ENCODE peak calls at places on chromosomes 13 and 19, in four cellular contexts. W is CD4-positive, CD25-positive, alpha-beta regulatory T cell; J is aorta; P is mammary epithelial cell. H is an unnamed sample.

GRCh38 chr13:50236898-50237318 is 221.7 kb downstream of the KCNRG start:
- DNase-seq in P (no peak), W (peak; percentile 20), J (no peak), H (no peak)

GRCh38 chr19:36169084-36169760 is 17.0 kb upstream of the COX7A1 start:
- DNase-seq in P (no peak), W (no peak), J (no peak), H (no peak)

GRCh38 chr19:42242071-42242511 is 311 bp downstream of the GSK3A start:
- DNase-seq in J (peak; percentile 69), W (no peak), P (no peak), H (no peak)

GRCh38 chr13:78121459-78122348 is 203.1 kb upstream of the EDNRB start:
- DNase-seq in P (peak; percentile 21), J (no peak), W (no peak), H (peak; percentile 11)

GRCh38 chr13:27962128-27962841 is 6.8 kb downstream of the CDX2 start:
- DNase-seq in W (no peak), P (no peak), J (no peak), H (no peak)

GRCh38 chr19:34925278-34925855 is 1.3 kb upstream of the ZNF30 start:
- DNase-seq in P (no peak), W (no peak), J (no peak), H (no peak)

GRCh38 chr19:48372904-48373303 is 8.7 kb downstream of the SYNGR4 start:
- DNase-seq in W (no peak), J (no peak), P (peak; percentile 46), H (peak; percentile 54)

GRCh38 chr13:110127986-110128511 is 178.9 kb downstream of the COL4A1 start:
- DNase-seq in J (no peak), P (no peak), W (no peak), H (no peak)

GRCh38 chr19:29311391-29311790 is 98.4 kb upstream of the UQCRFS1 start:
- DNase-seq in J (no peak), W (no peak), P (no peak), H (peak; percentile 35)

GRCh38 chr13:21287331-21287907 is 111.0 kb downstream of the MRPL57 start:
- DNase-seq in W (no peak), J (no peak), P (no peak), H (no peak)

GRCh38 chr13:106755542-106755941 is 187.6 kb upstream of the ARGLU1 start:
- DNase-seq in J (no peak), W (no peak), P (no peak), H (no peak)
- H3K27ac ChIP-seq in J (no peak overlapping the region), W (no peak overlapping the region), P (no peak overlapping the region), H (no peak overlapping the region)

DNA sequence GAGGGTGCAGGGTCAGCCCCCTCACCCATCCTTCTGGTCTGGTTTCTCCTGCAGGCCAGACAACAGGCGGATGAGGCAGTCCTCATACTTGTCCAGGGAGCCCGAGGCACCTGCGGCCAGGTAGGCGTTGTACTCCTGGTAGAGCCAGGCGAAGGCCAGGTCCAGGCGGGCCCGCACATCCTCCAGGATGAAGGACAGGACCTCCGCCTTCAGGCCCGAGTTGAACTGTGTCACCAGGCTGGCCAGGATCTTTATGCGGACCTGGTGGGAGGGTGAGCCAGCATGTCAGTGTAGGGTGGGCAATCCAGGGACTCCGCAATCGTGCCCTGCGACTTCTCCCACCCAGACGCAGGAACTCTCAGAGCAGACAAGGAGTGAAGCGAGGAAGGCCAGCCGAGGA is 13.8 kb upstream of the RSPH6A start:
- DNase-seq in J (no peak), P (no peak), W (no peak), H (no peak)
- H3K4me3 ChIP-seq in J (no peak overlapping the region), P (no peak overlapping the region), W (no peak overlapping the region), H (no peak overlapping the region)

DNA sequence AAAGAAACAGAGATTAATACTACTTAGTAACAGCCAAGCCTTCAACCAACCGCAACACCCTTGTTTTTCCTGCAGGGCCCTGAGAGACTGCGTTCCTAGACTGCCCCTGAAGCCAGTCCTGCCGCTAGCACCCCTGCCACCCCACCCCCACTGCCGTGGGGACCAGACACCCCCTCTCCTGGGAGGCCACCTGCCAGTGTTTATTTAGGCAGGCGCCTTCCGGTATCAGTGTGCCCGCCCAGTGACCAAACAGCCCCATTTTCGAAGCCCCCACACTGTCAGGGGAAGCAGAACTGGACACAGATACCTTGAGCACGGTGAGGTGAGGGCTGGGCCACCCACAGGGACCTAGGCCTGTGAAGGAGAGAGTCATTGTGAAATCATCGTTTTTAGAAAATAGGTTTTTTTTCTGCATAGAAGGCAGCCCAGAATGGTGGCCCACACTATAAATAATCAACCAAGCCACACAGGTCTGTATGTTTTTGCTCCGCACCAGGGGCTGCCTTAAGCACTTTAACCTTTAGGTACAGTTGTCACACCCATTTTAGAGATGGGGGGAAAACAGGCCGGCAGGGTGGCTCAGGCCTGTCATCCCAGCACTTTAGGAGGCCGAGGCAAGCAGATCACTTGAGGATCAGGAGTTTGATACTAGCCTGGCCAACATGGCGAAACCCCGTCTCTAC is 3.5 kb upstream of the TLE5 start:
- DNase-seq in W (no peak), P (no peak), J (no peak), H (no peak)
- H3K27ac ChIP-seq in W (no peak overlapping the region), P (no peak overlapping the region), J (no peak overlapping the region), H (no peak overlapping the region)

DNA sequence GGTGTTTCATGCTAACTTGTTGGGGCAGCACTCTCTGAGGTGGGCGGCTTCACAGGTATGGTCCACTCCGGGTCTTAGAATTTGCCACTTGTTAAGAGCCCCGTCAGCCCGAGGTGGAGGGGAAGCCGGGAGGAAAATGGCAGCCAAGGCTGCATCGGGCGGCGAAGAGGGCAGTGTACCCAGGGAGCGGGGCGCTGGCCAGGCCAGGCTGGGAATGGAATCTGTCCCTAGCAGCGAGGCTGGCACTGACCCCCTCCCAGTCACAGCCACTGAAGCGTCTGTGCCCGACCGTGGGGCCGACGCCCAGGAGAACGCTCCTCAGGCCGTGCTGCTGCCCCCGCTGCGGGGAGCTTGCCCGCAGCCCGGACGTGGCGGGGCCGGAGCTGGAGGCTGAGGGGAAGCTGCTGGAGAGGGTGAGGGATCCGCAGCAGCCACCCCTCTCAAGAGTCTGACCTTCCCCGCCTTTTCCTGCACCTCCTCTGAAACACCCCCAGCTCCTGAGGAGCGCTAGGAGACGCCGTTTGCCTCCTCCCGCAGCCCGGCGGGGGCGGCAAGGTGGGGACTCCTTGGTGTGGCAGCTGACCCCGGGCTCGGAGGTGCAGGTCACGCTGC is 313.8 kb upstream of the SPRY2 start:
- DNase-seq in W (no peak), P (no peak), J (no peak), H (no peak)
- H3K4me3 ChIP-seq in W (no peak overlapping the region), P (no peak overlapping the region), J (no peak overlapping the region), H (no peak overlapping the region)

DNA sequence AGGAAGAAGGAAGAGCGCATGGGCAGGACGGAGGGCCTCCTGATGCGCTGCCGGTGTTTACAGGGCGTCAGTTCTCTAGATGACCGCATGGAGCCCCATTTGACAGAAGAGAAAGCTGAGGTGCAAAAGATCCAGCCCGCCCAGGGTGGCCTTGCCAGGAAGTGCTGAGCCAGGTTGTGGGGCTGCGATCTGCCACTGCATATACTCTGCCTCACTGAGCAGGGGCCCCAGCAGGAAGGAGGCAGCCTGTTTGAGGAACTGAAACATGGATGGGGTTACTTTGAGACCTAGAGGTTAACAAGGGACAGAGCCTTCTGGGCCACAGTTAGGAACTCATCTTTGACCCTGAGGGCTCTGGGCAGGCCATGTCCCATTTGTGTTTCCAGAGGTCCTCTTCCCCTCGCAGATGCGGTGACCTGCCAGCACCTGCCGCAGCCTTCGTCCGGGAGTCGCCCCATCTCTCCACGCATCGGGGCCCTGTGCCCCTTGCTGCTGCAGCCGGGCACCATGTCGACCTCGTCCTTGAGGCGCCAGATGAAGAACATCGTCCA is 3.2 kb downstream of the EPN1 start:
- DNase-seq in W (no peak), P (no peak), J (peak; percentile 82), H (no peak)
- H3K27ac ChIP-seq in W (no peak overlapping the region), P (no peak overlapping the region), J (no peak overlapping the region), H (no peak overlapping the region)

GRCh38 chr19:1467228-1467511 is 11.8 kb downstream of the C19orf25 start:
- DNase-seq in J (no peak), W (no peak), P (no peak), H (no peak)
- H3K4me3 ChIP-seq in J (no peak overlapping the region), W (no peak overlapping the region), P (no peak overlapping the region), H (no peak overlapping the region)

DNA sequence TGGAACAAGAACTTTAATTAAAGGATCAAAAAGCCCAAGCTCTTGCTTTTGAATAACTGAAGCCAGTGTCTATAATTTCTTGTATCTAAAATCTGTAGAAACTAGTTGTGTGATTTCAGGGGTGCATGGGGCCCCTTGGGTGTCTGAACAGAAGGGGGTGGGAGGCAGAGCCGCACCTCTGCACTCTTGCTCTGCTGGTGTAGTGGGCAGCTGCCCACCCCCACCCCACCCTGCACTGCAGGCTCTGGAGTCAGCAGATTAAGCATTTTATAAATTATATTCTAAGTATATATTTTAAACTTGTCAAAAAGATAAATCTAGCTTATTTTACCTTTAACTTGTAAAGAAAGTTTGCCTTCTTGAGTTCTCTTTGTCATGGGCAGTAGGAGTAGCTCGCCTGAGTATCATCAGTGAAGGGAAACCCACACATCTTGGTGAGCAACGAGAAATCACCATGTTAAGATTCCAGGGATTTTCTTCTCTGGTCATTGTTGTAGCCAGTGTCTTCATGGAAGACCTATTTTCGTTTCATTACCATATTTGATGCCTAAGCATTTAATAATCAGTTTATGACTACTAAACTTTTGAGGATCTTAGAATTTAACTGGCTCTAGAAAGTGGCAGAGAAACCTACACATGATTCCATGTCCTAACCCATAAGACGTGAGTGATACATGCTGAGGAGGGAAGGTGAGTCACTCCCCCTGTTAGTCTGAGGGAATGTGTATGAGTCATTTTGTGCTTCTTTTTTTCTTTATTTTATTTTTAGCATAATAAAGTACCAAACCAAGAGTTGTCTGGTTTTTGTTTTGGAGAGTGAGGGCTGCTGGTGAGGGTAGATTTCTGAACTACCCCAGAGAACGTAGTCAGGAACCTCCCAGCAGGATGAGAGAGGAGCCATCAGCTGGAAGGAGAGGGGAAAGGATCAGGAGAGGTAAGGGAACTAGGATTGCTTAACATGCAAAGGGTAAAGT is 7.7 kb downstream of the UBE2L5 start:
- DNase-seq in W (no peak), J (no peak), P (peak; percentile 91), H (no peak)
- H3K27ac ChIP-seq in W (no peak overlapping the region), J (no peak overlapping the region), P (peak overlapping the region; percentile 71), H (no peak overlapping the region)

DNA sequence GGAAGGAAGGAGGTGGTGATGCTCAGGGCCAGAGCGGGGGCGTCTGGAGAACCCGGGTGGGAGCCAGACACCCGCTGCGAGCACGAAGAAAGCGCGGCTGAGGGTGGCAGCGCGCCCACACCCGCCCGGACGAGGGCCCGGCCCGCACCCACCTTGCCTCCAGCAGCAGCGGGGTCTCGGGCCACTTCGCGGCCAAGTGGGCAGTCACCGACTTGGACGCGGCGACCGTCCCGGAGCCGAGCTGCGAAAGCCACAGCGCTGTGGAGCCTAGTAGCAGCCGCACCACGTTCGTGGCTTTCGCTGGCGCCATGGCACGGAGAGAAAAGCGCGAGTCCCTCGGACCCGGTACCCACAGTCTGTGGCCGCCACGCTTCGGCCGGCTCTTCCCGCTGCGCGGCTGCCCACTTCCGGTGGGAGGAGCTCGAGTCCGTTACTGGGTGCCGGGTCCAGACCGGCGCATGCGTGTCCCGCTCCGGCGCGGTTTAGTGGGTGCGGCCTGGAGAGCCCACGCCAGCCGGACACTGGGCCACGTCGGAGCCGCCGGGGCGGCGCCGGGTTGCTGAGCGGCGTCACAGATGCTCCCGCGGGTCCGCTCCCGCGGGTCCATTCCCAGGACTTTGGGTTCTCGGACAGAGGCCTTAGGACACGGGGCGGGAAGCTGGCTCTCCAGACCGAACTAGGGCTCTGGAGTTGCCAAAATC is at the start of gene UGGT2:
- DNase-seq in J (peak; percentile 96), W (no peak), P (peak; percentile 90), H (peak; percentile 91)
- H3K4me3 ChIP-seq in J (peak within 1 kb of the TSS; percentile 89), W (no peak within 1 kb of the TSS), P (peak within 1 kb of the TSS; percentile 97), H (peak within 1 kb of the TSS; percentile 99)

DNA sequence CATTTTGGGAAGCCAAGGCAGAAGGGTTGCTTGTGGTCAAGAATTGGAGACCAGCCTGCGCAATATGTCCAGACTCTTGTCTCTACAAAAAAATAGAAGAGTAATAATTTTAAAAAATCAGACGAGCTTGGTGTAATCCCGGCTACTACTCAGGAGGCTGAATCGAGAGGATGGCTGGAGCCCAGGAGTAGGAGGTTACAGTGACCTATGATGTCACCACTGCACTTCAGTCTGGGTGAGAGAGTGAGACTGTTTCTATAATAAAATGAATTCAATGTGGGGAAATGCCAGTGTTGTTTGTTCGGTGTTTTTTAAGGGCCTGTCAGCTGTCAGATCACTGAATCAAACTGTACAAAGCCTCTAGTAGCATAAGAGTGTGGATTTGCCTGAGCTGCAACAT is 1.2 kb upstream of the FBXL3 start:
- DNase-seq in P (peak; percentile 9), W (no peak), J (peak; percentile 57), H (no peak)
- H3K27ac ChIP-seq in P (peak overlapping the region; percentile 17), W (no peak overlapping the region), J (no peak overlapping the region), H (peak overlapping the region; percentile 99)